ENCODE peak calls at places on chromosomes 11 and 22, in five cellular contexts. O, L, R, W and B are unnamed samples.

GRCh38 chr11:2580444-2581050 is 119.2 kb downstream of the KCNQ1OT1 start:
- DNase-seq in O (peak; percentile 20), L (peak; percentile 9), R (no peak), W (no peak), B (peak; percentile 48)

GRCh38 chr11:78684377-78684776 is 109.7 kb upstream of the NARS2 start:
- DNase-seq in O (no peak), L (no peak), R (no peak), W (peak; percentile 52), B (no peak)

GRCh38 chr11:33732176-33732575 is 4.0 kb downstream of the CD59 start:
- DNase-seq in O (no peak), L (no peak), R (no peak), W (peak; percentile 14), B (no peak)

GRCh38 chr11:18393581-18394299 is 623 bp upstream of the LDHA start:
- DNase-seq in O (no peak), L (peak; percentile 35), R (no peak), W (no peak), B (no peak)

GRCh38 chr11:36372101-36372767 is 76.1 kb downstream of the PRR5L start:
- DNase-seq in O (no peak), L (no peak), R (no peak), W (no peak), B (no peak)

GRCh38 chr11:34355726-34356125 is 2.1 kb downstream of the ABTB2 start:
- DNase-seq in O (no peak), L (no peak), R (no peak), W (no peak), B (no peak)

GRCh38 chr22:25062378-25063095 is 110.0 kb downstream of the KIAA1671 start:
- DNase-seq in O (no peak), L (no peak), R (no peak), W (no peak), B (peak; percentile 3)

GRCh38 chr22:40509401-40510134 is 127.0 kb downstream of the MRTFA start:
- DNase-seq in O (peak; percentile 71), L (peak; percentile 67), R (no peak), W (no peak), B (no peak)

GRCh38 chr11:134633276-134633675 is 221.2 kb upstream of the B3GAT1 start:
- DNase-seq in O (no peak), L (no peak), R (no peak), W (no peak), B (no peak)

GRCh38 chr11:123314972-123315371 is 115.1 kb upstream of the GRAMD1B start:
- DNase-seq in O (peak; percentile 63), L (no peak), R (no peak), W (no peak), B (no peak)

GRCh38 chr22:30305519-30305905 is 16.2 kb upstream of the CASTOR1 start:
- DNase-seq in O (peak; percentile 87), L (no peak), R (no peak), W (no peak), B (peak; percentile 83)

GRCh38 chr22:41028841-41029240 is 63.6 kb upstream of the EP300 start:
- DNase-seq in O (no peak), L (no peak), R (no peak), W (no peak), B (no peak)

GRCh38 chr11:116167706-116168458 is 604.9 kb downstream of the BUD13 start:
- DNase-seq in O (no peak), L (no peak), R (no peak), W (no peak), B (no peak)

GRCh38 chr22:48797731-48798130 is 1029.9 kb downstream of the BRD1 start:
- DNase-seq in O (no peak), L (no peak), R (no peak), W (no peak), B (no peak)

GRCh38 chr11:122253541-122254317 is 137.7 kb upstream of the BLID start:
- DNase-seq in O (no peak), L (no peak), R (no peak), W (peak; percentile 30), B (no peak)

GRCh38 chr22:46038516-46039430 is 61.8 kb upstream of the WNT7B start:
- DNase-seq in O (no peak), L (peak; percentile 27), R (no peak), W (no peak), B (no peak)

GRCh38 chr11:44702897-44703296 is 23.9 kb upstream of the TSPAN18 start:
- DNase-seq in O (no peak), L (no peak), R (no peak), W (no peak), B (no peak)

GRCh38 chr11:48141475-48142100 is 75.0 kb upstream of the OR4B1 start:
- DNase-seq in O (peak; percentile 50), L (no peak), R (no peak), W (no peak), B (no peak)

GRCh38 chr11:10488581-10489443 is 33.7 kb downstream of the AMPD3 start:
- DNase-seq in O (no peak), L (no peak), R (no peak), W (no peak), B (no peak)

GRCh38 chr11:31822604-31823371 is 11.7 kb upstream of the PAX6 start:
- DNase-seq in O (no peak), L (no peak), R (no peak), W (peak; percentile 40), B (no peak)

GRCh38 chr11:112844530-112844929 is 116.7 kb upstream of the NCAM1 start:
- DNase-seq in O (no peak), L (no peak), R (no peak), W (peak; percentile 8), B (no peak)

GRCh38 chr11:115564851-115565250 is 60.6 kb upstream of the CADM1 start:
- DNase-seq in O (no peak), L (no peak), R (no peak), W (no peak), B (no peak)

GRCh38 chr11:19660076-19660475 is 52.6 kb upstream of the NAV2 start:
- DNase-seq in O (no peak), L (no peak), R (no peak), W (no peak), B (no peak)

GRCh38 chr11:11313426-11313825 is 39.6 kb downstream of the CSNK2A3 start:
- DNase-seq in O (no peak), L (no peak), R (no peak), W (no peak), B (no peak)

GRCh38 chr11:128463386-128463829 is 124.0 kb downstream of the ETS1 start:
- DNase-seq in O (peak; percentile 47), L (no peak), R (no peak), W (no peak), B (no peak)